ENCODE peak calls at places on chromosome 5, in nine cellular contexts. C, S, E, D, O, X, R, K and Y are unnamed samples.

GRCh38 chr5:133052317-133053175 is 733 bp downstream of the HSPA4 start:
- DNase-seq in D (peak), X (peak), R (peak), K (peak), E (peak), O (peak), S (peak), C (peak), Y (peak)

GRCh38 chr5:159947708-159948358 is 31.6 kb downstream of the ADRA1B start:
- DNase-seq in C (no peak), S (no peak), X (no peak), K (no peak), E (no peak), O (no peak), D (no peak), R (peak), Y (no peak)

GRCh38 chr5:96935556-96936430 is at the start of gene LNPEP:
- DNase-seq in S (peak), O (peak), E (peak), X (peak), K (peak), D (peak), R (peak), C (peak), Y (peak)

GRCh38 chr5:55737793-55738192 is at the start of gene DDX4:
- DNase-seq in S (no peak), K (no peak), X (no peak), E (no peak), C (no peak), O (no peak), D (no peak), R (no peak), Y (no peak)

GRCh38 chr5:151707566-151707965 is 20.9 kb upstream of the SPARC start:
- DNase-seq in C (no peak), R (no peak), E (no peak), S (no peak), K (no peak), X (no peak), O (no peak), D (no peak), Y (peak)

GRCh38 chr5:148973455-148973854 is 89.4 kb downstream of the SH3TC2 start:
- DNase-seq in X (no peak), D (no peak), E (no peak), O (no peak), K (no peak), R (no peak), S (no peak), C (no peak), Y (no peak)

GRCh38 chr5:40677456-40677855 is 2.3 kb upstream of the PTGER4 start:
- DNase-seq in K (no peak), R (no peak), C (no peak), S (no peak), O (no peak), E (no peak), D (no peak), X (no peak), Y (no peak)

GRCh38 chr5:41636605-41637004 is 126.2 kb upstream of the PLCXD3 start:
- DNase-seq in E (no peak), R (no peak), C (peak), D (no peak), S (peak), X (no peak), K (no peak), O (no peak), Y (peak)

GRCh38 chr5:142904421-142904820 is 134.2 kb downstream of the ARHGAP26 start:
- DNase-seq in E (no peak), K (no peak), C (no peak), S (no peak), D (no peak), X (no peak), O (no peak), R (peak), Y (no peak)

GRCh38 chr5:138594305-138595058 is 19.3 kb upstream of the HSPA9 start:
- DNase-seq in D (no peak), R (no peak), S (no peak), X (no peak), K (no peak), E (no peak), C (no peak), O (no peak), Y (no peak)

GRCh38 chr5:172185096-172185461 is 2.9 kb downstream of the STK10 start:
- DNase-seq in S (no peak), R (no peak), K (peak), E (no peak), C (no peak), O (no peak), X (no peak), D (no peak), Y (no peak)

GRCh38 chr5:149452665-149453617 is 73.8 kb upstream of the IL17B start:
- DNase-seq in R (no peak), D (no peak), X (no peak), E (peak), S (no peak), C (no peak), O (no peak), K (no peak), Y (peak)

GRCh38 chr5:179187229-179187678 is 127.1 kb downstream of the ZNF354C start:
- DNase-seq in D (no peak), R (no peak), E (no peak), K (no peak), O (no peak), S (no peak), C (no peak), X (no peak), Y (no peak)

GRCh38 chr5:141507387-141508091 is 18.7 kb downstream of the PCDHGC5 start:
- DNase-seq in E (peak), C (no peak), X (no peak), O (no peak), S (no peak), K (no peak), D (no peak), R (no peak), Y (no peak)

GRCh38 chr5:179553875-179554274 is 3.5 kb downstream of the RUFY1 start:
- DNase-seq in E (no peak), O (no peak), S (no peak), D (no peak), R (no peak), K (no peak), X (no peak), C (no peak), Y (no peak)

GRCh38 chr5:159051431-159052281 is 48.1 kb downstream of the EBF1 start:
- DNase-seq in X (no peak), R (no peak), K (no peak), E (peak), C (no peak), O (peak), S (peak), D (no peak), Y (peak)

GRCh38 chr5:147464211-147464610 is 45.7 kb downstream of the DPYSL3 start:
- DNase-seq in C (peak), O (no peak), X (no peak), K (no peak), S (no peak), D (no peak), R (no peak), E (no peak), Y (peak)

GRCh38 chr5:139969318-139969717 is 73.8 kb downstream of the NRG2 start:
- DNase-seq in D (no peak), E (no peak), K (no peak), X (no peak), O (no peak), S (no peak), R (no peak), C (no peak), Y (no peak)

GRCh38 chr5:172403191-172403794 is 51.0 kb downstream of the SH3PXD2B start:
- DNase-seq in C (no peak), S (no peak), X (no peak), R (no peak), O (no peak), K (no peak), D (no peak), E (peak), Y (no peak)

GRCh38 chr5:172149073-172149472 is 39.0 kb downstream of the STK10 start:
- DNase-seq in E (no peak), S (no peak), R (no peak), X (no peak), C (no peak), K (no peak), D (no peak), O (no peak), Y (no peak)

GRCh38 chr5:181215997-181216982 is 6.8 kb upstream of the TRIM41 start:
- DNase-seq in E (no peak), D (no peak), S (no peak), X (no peak), C (no peak), R (peak), K (no peak), O (no peak), Y (no peak)

GRCh38 chr5:6419340-6419852 is 29.3 kb upstream of the UBE2QL1 start:
- DNase-seq in C (peak), D (no peak), X (no peak), E (no peak), K (no peak), O (no peak), S (peak), R (peak), Y (peak)

GRCh38 chr5:158302029-158302428 is 443.1 kb upstream of the CLINT1 start:
- DNase-seq in R (no peak), E (no peak), D (no peak), K (no peak), C (no peak), O (no peak), S (no peak), X (no peak), Y (no peak)

GRCh38 chr5:141958113-141958512 is at the start of gene PCDH12:
- DNase-seq in C (peak), K (no peak), D (no peak), X (peak), O (no peak), S (no peak), E (no peak), R (no peak), Y (peak)

GRCh38 chr5:1511651-1512540 is 11.9 kb downstream of the LPCAT1 start:
- DNase-seq in E (peak), O (peak), K (no peak), X (no peak), S (no peak), C (no peak), R (peak), D (no peak), Y (no peak)

GRCh38 chr5:81067406-81067805 is 107.2 kb downstream of the RASGRF2 start:
- DNase-seq in E (no peak), R (no peak), D (no peak), O (no peak), C (no peak), X (no peak), K (no peak), S (no peak), Y (no peak)

GRCh38 chr5:125137535-125137934 is 391.1 kb upstream of the ZNF608 start:
- DNase-seq in R (no peak), X (no peak), E (no peak), K (no peak), C (peak), D (no peak), S (no peak), O (no peak), Y (peak)

GRCh38 chr5:179293276-179293675 is 52.0 kb downstream of the ADAMTS2 start:
- DNase-seq in X (no peak), K (no peak), D (no peak), E (peak), O (no peak), C (no peak), R (no peak), S (no peak), Y (no peak)

GRCh38 chr5:109409061-109409843 is 522 bp downstream of the PJA2 start:
- DNase-seq in D (peak), C (peak), K (peak), E (peak), S (peak), O (peak), R (peak), X (peak), Y (peak)

GRCh38 chr5:133977858-133978257 is 9.4 kb upstream of the C5orf15 start:
- DNase-seq in X (no peak), K (no peak), C (no peak), E (no peak), R (no peak), O (no peak), D (no peak), S (no peak), Y (no peak)

GRCh38 chr5:115461506-115462290 is 82.9 kb downstream of the FEM1C start:
- DNase-seq in E (no peak), S (no peak), R (peak), K (no peak), C (no peak), O (no peak), D (no peak), X (no peak), Y (no peak)

GRCh38 chr5:147381555-147381954 is 128.3 kb downstream of the DPYSL3 start:
- DNase-seq in S (no peak), D (no peak), C (no peak), O (no peak), R (no peak), E (no peak), X (no peak), K (no peak), Y (no peak)

GRCh38 chr5:55633574-55634203 is 78.4 kb downstream of the SLC38A9 start:
- DNase-seq in K (no peak), E (no peak), S (no peak), O (no peak), X (no peak), C (peak), R (peak), D (no peak), Y (peak)

GRCh38 chr5:10453564-10453963 is 11.9 kb downstream of the ROPN1L start:
- DNase-seq in O (no peak), C (no peak), X (no peak), D (no peak), E (no peak), S (no peak), R (peak), K (no peak), Y (no peak)

GRCh38 chr5:3929799-3930198 is 334.2 kb downstream of the IRX1 start:
- DNase-seq in S (no peak), C (no peak), O (no peak), R (no peak), K (no peak), E (no peak), D (no peak), X (no peak), Y (no peak)

GRCh38 chr5:107365355-107366109 is 305.2 kb downstream of the EFNA5 start:
- DNase-seq in K (no peak), C (no peak), E (no peak), R (no peak), S (no peak), O (no peak), X (no peak), D (no peak), Y (no peak)

GRCh38 chr5:112217847-112218579 is 201.1 kb downstream of the EPB41L4A start:
- DNase-seq in C (no peak), E (no peak), S (no peak), D (no peak), X (no peak), O (no peak), K (no peak), R (no peak), Y (peak)

GRCh38 chr5:14208071-14209021 is 65.2 kb downstream of the TRIO start:
- DNase-seq in D (no peak), X (no peak), O (no peak), S (no peak), R (no peak), K (no peak), E (no peak), C (no peak), Y (peak)

GRCh38 chr5:62720036-62720441 is 141.4 kb downstream of the LRRC70 start:
- DNase-seq in O (peak), R (no peak), K (no peak), E (no peak), D (no peak), S (peak), C (no peak), X (no peak), Y (peak)